ENCODE peak calls at places on chromosomes 1 and 21, in seven cellular contexts. One of them, this sample, is unnamed.

GRCh38 chr1:89761901-89762300 is 58.9 kb upstream of the LRRC8D start:
- DNase-seq in GM03348: no peak
- DNase-seq in activated CD4-positive, CD25-positive, alpha-beta regulatory T cell: no peak
- DNase-seq in GM04504: no peak
- DNase-seq in mesenchymal stem cell: no peak
- DNase-seq in foreskin fibroblast: no peak
- DNase-seq in AG08396: peak
- DNase-seq in this sample: no peak

GRCh38 chr1:87410771-87411170 is 82.1 kb downstream of the LMO4 start:
- DNase-seq in GM03348: no peak
- DNase-seq in activated CD4-positive, CD25-positive, alpha-beta regulatory T cell: no peak
- DNase-seq in GM04504: no peak
- DNase-seq in mesenchymal stem cell: peak
- DNase-seq in foreskin fibroblast: no peak
- DNase-seq in AG08396: no peak
- DNase-seq in this sample: no peak

GRCh38 chr1:160925652-160926241 is 28.9 kb downstream of the ITLN2 start:
- DNase-seq in GM03348: no peak
- DNase-seq in activated CD4-positive, CD25-positive, alpha-beta regulatory T cell: no peak
- DNase-seq in GM04504: no peak
- DNase-seq in mesenchymal stem cell: no peak
- DNase-seq in foreskin fibroblast: peak
- DNase-seq in AG08396: no peak
- DNase-seq in this sample: no peak

GRCh38 chr1:158196461-158196860 is 15.8 kb downstream of the CD1D start:
- DNase-seq in GM03348: no peak
- DNase-seq in activated CD4-positive, CD25-positive, alpha-beta regulatory T cell: no peak
- DNase-seq in GM04504: no peak
- DNase-seq in mesenchymal stem cell: no peak
- DNase-seq in foreskin fibroblast: no peak
- DNase-seq in AG08396: no peak
- DNase-seq in this sample: no peak

GRCh38 chr1:119549719-119550141 is 42.7 kb downstream of the HSD3B1 start:
- DNase-seq in GM03348: peak
- DNase-seq in activated CD4-positive, CD25-positive, alpha-beta regulatory T cell: no peak
- DNase-seq in GM04504: peak
- DNase-seq in mesenchymal stem cell: peak
- DNase-seq in foreskin fibroblast: peak
- DNase-seq in AG08396: peak
- DNase-seq in this sample: peak

GRCh38 chr1:52632732-52633290 is at the start of gene SHISAL2A:
- DNase-seq in GM03348: peak
- DNase-seq in activated CD4-positive, CD25-positive, alpha-beta regulatory T cell: peak
- DNase-seq in GM04504: no peak
- DNase-seq in mesenchymal stem cell: no peak
- DNase-seq in foreskin fibroblast: no peak
- DNase-seq in AG08396: peak
- DNase-seq in this sample: no peak

GRCh38 chr1:154442006-154442740 is 37.0 kb downstream of the IL6R start:
- DNase-seq in GM03348: peak
- DNase-seq in activated CD4-positive, CD25-positive, alpha-beta regulatory T cell: no peak
- DNase-seq in GM04504: no peak
- DNase-seq in mesenchymal stem cell: peak
- DNase-seq in foreskin fibroblast: no peak
- DNase-seq in AG08396: no peak
- DNase-seq in this sample: no peak

GRCh38 chr1:52523376-52523775 is 29.5 kb downstream of the TUT4 start:
- DNase-seq in GM03348: no peak
- DNase-seq in activated CD4-positive, CD25-positive, alpha-beta regulatory T cell: no peak
- DNase-seq in GM04504: no peak
- DNase-seq in mesenchymal stem cell: peak
- DNase-seq in foreskin fibroblast: no peak
- DNase-seq in AG08396: no peak
- DNase-seq in this sample: no peak

GRCh38 chr1:185238447-185238846 is 78.6 kb downstream of the IVNS1ABP start:
- DNase-seq in GM03348: peak
- DNase-seq in activated CD4-positive, CD25-positive, alpha-beta regulatory T cell: no peak
- DNase-seq in GM04504: no peak
- DNase-seq in mesenchymal stem cell: no peak
- DNase-seq in foreskin fibroblast: peak
- DNase-seq in AG08396: no peak
- DNase-seq in this sample: no peak

GRCh38 chr1:174894087-174894768 is 105.5 kb upstream of the CACYBP start:
- DNase-seq in GM03348: no peak
- DNase-seq in activated CD4-positive, CD25-positive, alpha-beta regulatory T cell: no peak
- DNase-seq in GM04504: no peak
- DNase-seq in mesenchymal stem cell: no peak
- DNase-seq in foreskin fibroblast: no peak
- DNase-seq in AG08396: no peak
- DNase-seq in this sample: no peak

GRCh38 chr21:14229399-14229798 is 13.4 kb downstream of the RBM11 start:
- DNase-seq in GM03348: no peak
- DNase-seq in activated CD4-positive, CD25-positive, alpha-beta regulatory T cell: no peak
- DNase-seq in GM04504: no peak
- DNase-seq in mesenchymal stem cell: no peak
- DNase-seq in foreskin fibroblast: no peak
- DNase-seq in AG08396: no peak
- DNase-seq in this sample: no peak

GRCh38 chr1:1982379-1983232 is 21.0 kb downstream of the CFAP74 start:
- DNase-seq in GM03348: no peak
- DNase-seq in activated CD4-positive, CD25-positive, alpha-beta regulatory T cell: no peak
- DNase-seq in GM04504: no peak
- DNase-seq in mesenchymal stem cell: no peak
- DNase-seq in foreskin fibroblast: no peak
- DNase-seq in AG08396: no peak
- DNase-seq in this sample: no peak

GRCh38 chr21:27362249-27362648 is 395.4 kb upstream of the ADAMTS5 start:
- DNase-seq in GM03348: no peak
- DNase-seq in activated CD4-positive, CD25-positive, alpha-beta regulatory T cell: no peak
- DNase-seq in GM04504: no peak
- DNase-seq in mesenchymal stem cell: no peak
- DNase-seq in foreskin fibroblast: no peak
- DNase-seq in AG08396: no peak
- DNase-seq in this sample: no peak

GRCh38 chr1:16012590-16013219 is 5.1 kb downstream of the HSPB7 start:
- DNase-seq in GM03348: peak
- DNase-seq in activated CD4-positive, CD25-positive, alpha-beta regulatory T cell: no peak
- DNase-seq in GM04504: no peak
- DNase-seq in mesenchymal stem cell: peak
- DNase-seq in foreskin fibroblast: no peak
- DNase-seq in AG08396: peak
- DNase-seq in this sample: peak

GRCh38 chr1:201559679-201560162 is 20.8 kb downstream of the NAV1 start:
- DNase-seq in GM03348: peak
- DNase-seq in activated CD4-positive, CD25-positive, alpha-beta regulatory T cell: peak
- DNase-seq in GM04504: no peak
- DNase-seq in mesenchymal stem cell: peak
- DNase-seq in foreskin fibroblast: peak
- DNase-seq in AG08396: peak
- DNase-seq in this sample: no peak

GRCh38 chr1:205925730-205926129 is 17.5 kb downstream of the SLC26A9 start:
- DNase-seq in GM03348: peak
- DNase-seq in activated CD4-positive, CD25-positive, alpha-beta regulatory T cell: no peak
- DNase-seq in GM04504: peak
- DNase-seq in mesenchymal stem cell: peak
- DNase-seq in foreskin fibroblast: peak
- DNase-seq in AG08396: no peak
- DNase-seq in this sample: peak

GRCh38 chr1:29271724-29272123 is 35.4 kb downstream of the PTPRU start:
- DNase-seq in GM03348: peak
- DNase-seq in activated CD4-positive, CD25-positive, alpha-beta regulatory T cell: no peak
- DNase-seq in GM04504: peak
- DNase-seq in mesenchymal stem cell: peak
- DNase-seq in foreskin fibroblast: peak
- DNase-seq in AG08396: peak
- DNase-seq in this sample: no peak

GRCh38 chr1:26529655-26530539 is at the start of gene RPS6KA1:
- DNase-seq in GM03348: peak
- DNase-seq in activated CD4-positive, CD25-positive, alpha-beta regulatory T cell: peak
- DNase-seq in GM04504: no peak
- DNase-seq in mesenchymal stem cell: peak
- DNase-seq in foreskin fibroblast: peak
- DNase-seq in AG08396: peak
- DNase-seq in this sample: no peak

GRCh38 chr1:2837316-2837715 is 35.8 kb upstream of the TTC34 start:
- DNase-seq in GM03348: no peak
- DNase-seq in activated CD4-positive, CD25-positive, alpha-beta regulatory T cell: no peak
- DNase-seq in GM04504: no peak
- DNase-seq in mesenchymal stem cell: no peak
- DNase-seq in foreskin fibroblast: no peak
- DNase-seq in AG08396: no peak
- DNase-seq in this sample: no peak

GRCh38 chr1:19287436-19288185 is 959 bp downstream of the AKR7A3 start:
- DNase-seq in GM03348: no peak
- DNase-seq in activated CD4-positive, CD25-positive, alpha-beta regulatory T cell: no peak
- DNase-seq in GM04504: no peak
- DNase-seq in mesenchymal stem cell: no peak
- DNase-seq in foreskin fibroblast: no peak
- DNase-seq in AG08396: no peak
- DNase-seq in this sample: no peak

GRCh38 chr21:37696936-37697335 is 219.3 kb downstream of the KCNJ6 start:
- DNase-seq in GM03348: no peak
- DNase-seq in activated CD4-positive, CD25-positive, alpha-beta regulatory T cell: no peak
- DNase-seq in GM04504: no peak
- DNase-seq in mesenchymal stem cell: no peak
- DNase-seq in foreskin fibroblast: no peak
- DNase-seq in AG08396: no peak
- DNase-seq in this sample: no peak

GRCh38 chr1:10824821-10825540 is 28.5 kb upstream of the CASZ1 start:
- DNase-seq in GM03348: peak
- DNase-seq in activated CD4-positive, CD25-positive, alpha-beta regulatory T cell: no peak
- DNase-seq in GM04504: peak
- DNase-seq in mesenchymal stem cell: peak
- DNase-seq in foreskin fibroblast: peak
- DNase-seq in AG08396: peak
- DNase-seq in this sample: peak

GRCh38 chr1:2385606-2386280 is 5.6 kb downstream of the MORN1 start:
- DNase-seq in GM03348: no peak
- DNase-seq in activated CD4-positive, CD25-positive, alpha-beta regulatory T cell: no peak
- DNase-seq in GM04504: no peak
- DNase-seq in mesenchymal stem cell: no peak
- DNase-seq in foreskin fibroblast: no peak
- DNase-seq in AG08396: no peak
- DNase-seq in this sample: no peak

GRCh38 chr1:10459185-10459584 is 9.4 kb downstream of the CORT start:
- DNase-seq in GM03348: peak
- DNase-seq in activated CD4-positive, CD25-positive, alpha-beta regulatory T cell: no peak
- DNase-seq in GM04504: peak
- DNase-seq in mesenchymal stem cell: peak
- DNase-seq in foreskin fibroblast: peak
- DNase-seq in AG08396: peak
- DNase-seq in this sample: peak

GRCh38 chr21:25898671-25899070 is 163.9 kb downstream of the GABPA start:
- DNase-seq in GM03348: no peak
- DNase-seq in activated CD4-positive, CD25-positive, alpha-beta regulatory T cell: no peak
- DNase-seq in GM04504: no peak
- DNase-seq in mesenchymal stem cell: no peak
- DNase-seq in foreskin fibroblast: no peak
- DNase-seq in AG08396: no peak
- DNase-seq in this sample: no peak

GRCh38 chr1:178566187-178566586 is 53.3 kb downstream of the TEX35 start:
- DNase-seq in GM03348: no peak
- DNase-seq in activated CD4-positive, CD25-positive, alpha-beta regulatory T cell: no peak
- DNase-seq in GM04504: no peak
- DNase-seq in mesenchymal stem cell: peak
- DNase-seq in foreskin fibroblast: no peak
- DNase-seq in AG08396: no peak
- DNase-seq in this sample: peak

GRCh38 chr1:211326528-211327340 is at the start of gene TRAF5:
- DNase-seq in GM03348: peak
- DNase-seq in activated CD4-positive, CD25-positive, alpha-beta regulatory T cell: peak
- DNase-seq in GM04504: peak
- DNase-seq in mesenchymal stem cell: peak
- DNase-seq in foreskin fibroblast: peak
- DNase-seq in AG08396: peak
- DNase-seq in this sample: no peak

GRCh38 chr1:32623775-32624174 is 26.6 kb downstream of the ZBTB8OS start:
- DNase-seq in GM03348: no peak
- DNase-seq in activated CD4-positive, CD25-positive, alpha-beta regulatory T cell: no peak
- DNase-seq in GM04504: no peak
- DNase-seq in mesenchymal stem cell: no peak
- DNase-seq in foreskin fibroblast: no peak
- DNase-seq in AG08396: no peak
- DNase-seq in this sample: no peak

GRCh38 chr1:24151175-24151533 is 8.2 kb upstream of the IL22RA1 start:
- DNase-seq in GM03348: no peak
- DNase-seq in activated CD4-positive, CD25-positive, alpha-beta regulatory T cell: no peak
- DNase-seq in GM04504: no peak
- DNase-seq in mesenchymal stem cell: no peak
- DNase-seq in foreskin fibroblast: no peak
- DNase-seq in AG08396: no peak
- DNase-seq in this sample: no peak

GRCh38 chr1:110490791-110491451 is 28.1 kb downstream of the KCNA10 start:
- DNase-seq in GM03348: no peak
- DNase-seq in activated CD4-positive, CD25-positive, alpha-beta regulatory T cell: no peak
- DNase-seq in GM04504: no peak
- DNase-seq in mesenchymal stem cell: no peak
- DNase-seq in foreskin fibroblast: no peak
- DNase-seq in AG08396: no peak
- DNase-seq in this sample: no peak

GRCh38 chr1:201898240-201898894 is 9.7 kb downstream of the SHISA4 start:
- DNase-seq in GM03348: no peak
- DNase-seq in activated CD4-positive, CD25-positive, alpha-beta regulatory T cell: no peak
- DNase-seq in GM04504: no peak
- DNase-seq in mesenchymal stem cell: no peak
- DNase-seq in foreskin fibroblast: no peak
- DNase-seq in AG08396: no peak
- DNase-seq in this sample: no peak

GRCh38 chr1:119367332-119368124 is 1.1 kb upstream of the HAO2 start:
- DNase-seq in GM03348: peak
- DNase-seq in activated CD4-positive, CD25-positive, alpha-beta regulatory T cell: no peak
- DNase-seq in GM04504: peak
- DNase-seq in mesenchymal stem cell: peak
- DNase-seq in foreskin fibroblast: peak
- DNase-seq in AG08396: peak
- DNase-seq in this sample: peak

GRCh38 chr1:101394041-101394440 is 157.2 kb downstream of the S1PR1 start:
- DNase-seq in GM03348: no peak
- DNase-seq in activated CD4-positive, CD25-positive, alpha-beta regulatory T cell: no peak
- DNase-seq in GM04504: no peak
- DNase-seq in mesenchymal stem cell: no peak
- DNase-seq in foreskin fibroblast: no peak
- DNase-seq in AG08396: no peak
- DNase-seq in this sample: no peak

GRCh38 chr1:229043111-229043510 is 227.8 kb upstream of the RAB4A start:
- DNase-seq in GM03348: no peak
- DNase-seq in activated CD4-positive, CD25-positive, alpha-beta regulatory T cell: no peak
- DNase-seq in GM04504: no peak
- DNase-seq in mesenchymal stem cell: no peak
- DNase-seq in foreskin fibroblast: no peak
- DNase-seq in AG08396: no peak
- DNase-seq in this sample: no peak

GRCh38 chr21:31524140-31524539 is 135.4 kb upstream of the SOD1 start:
- DNase-seq in GM03348: no peak
- DNase-seq in activated CD4-positive, CD25-positive, alpha-beta regulatory T cell: no peak
- DNase-seq in GM04504: no peak
- DNase-seq in mesenchymal stem cell: no peak
- DNase-seq in foreskin fibroblast: no peak
- DNase-seq in AG08396: no peak
- DNase-seq in this sample: no peak

GRCh38 chr1:53893999-53894636 is at the start of gene DIO1:
- DNase-seq in GM03348: no peak
- DNase-seq in activated CD4-positive, CD25-positive, alpha-beta regulatory T cell: no peak
- DNase-seq in GM04504: no peak
- DNase-seq in mesenchymal stem cell: no peak
- DNase-seq in foreskin fibroblast: no peak
- DNase-seq in AG08396: no peak
- DNase-seq in this sample: no peak

GRCh38 chr1:116915182-116915611 is 5.5 kb downstream of the PTGFRN start:
- DNase-seq in GM03348: no peak
- DNase-seq in activated CD4-positive, CD25-positive, alpha-beta regulatory T cell: no peak
- DNase-seq in GM04504: no peak
- DNase-seq in mesenchymal stem cell: no peak
- DNase-seq in foreskin fibroblast: no peak
- DNase-seq in AG08396: no peak
- DNase-seq in this sample: no peak

GRCh38 chr1:230142608-230143209 is 75.7 kb downstream of the GALNT2 start:
- DNase-seq in GM03348: no peak
- DNase-seq in activated CD4-positive, CD25-positive, alpha-beta regulatory T cell: no peak
- DNase-seq in GM04504: no peak
- DNase-seq in mesenchymal stem cell: peak
- DNase-seq in foreskin fibroblast: no peak
- DNase-seq in AG08396: no peak
- DNase-seq in this sample: no peak

This sample was measured in stromal cell of bone marrow.